ENCODE peak calls at places on chromosomes 11 and 22, in six cellular contexts. F, E, J, H, M and K are unnamed samples. For H3K4me1, the result is how much of the 10 kb centered on the place peaks cover.

GRCh38 chr11:122656631-122657101 is 1.1 kb downstream of the UBASH3B start:
- DNase-seq in F (peak), E (peak), J (peak), H (peak), M (peak), K (peak)

GRCh38 chr11:1778141-1778911 is 14.6 kb upstream of the CTSD start:
- DNase-seq in F (no peak), E (no peak), J (peak), H (no peak), M (no peak), K (no peak)

GRCh38 chr11:7759010-7759409 is 37.7 kb downstream of the OR5P2 start:
- DNase-seq in F (no peak), E (no peak), J (no peak), H (no peak), M (no peak), K (no peak)

GRCh38 chr11:99534812-99535211 is 514.1 kb downstream of the CNTN5 start:
- DNase-seq in F (no peak), E (no peak), J (no peak), H (peak), M (no peak), K (no peak)

GRCh38 chr22:27747396-27748256 is 53.9 kb downstream of the MN1 start:
- DNase-seq in F (no peak), E (no peak), J (no peak), H (no peak), M (no peak), K (no peak)

GRCh38 chr11:45805305-45806071 is 539 bp downstream of the SLC35C1 start:
- DNase-seq in F (peak), E (peak), J (peak), H (peak), M (no peak), K (peak)

GRCh38 chr11:44402466-44403075 is 92.6 kb upstream of the ALX4 start:
- DNase-seq in F (no peak), E (no peak), J (no peak), H (no peak), M (no peak), K (no peak)

GRCh38 chr11:35826949-35827348 is 116.9 kb upstream of the LDLRAD3 start:
- DNase-seq in F (no peak), E (no peak), J (no peak), H (no peak), M (no peak), K (no peak)

GRCh38 chr11:119795231-119795630 is 66.2 kb upstream of the NECTIN1 start:
- DNase-seq in F (no peak), E (no peak), J (no peak), H (peak), M (no peak), K (no peak)

GRCh38 chr11:78310500-78310909 is 107.1 kb downstream of the GAB2 start:
- DNase-seq in F (no peak), E (peak), J (no peak), H (peak), M (no peak), K (peak)

GRCh38 chr11:126345759-126346585 is 9.5 kb upstream of the ST3GAL4 start:
- DNase-seq in F (no peak), E (peak), J (no peak), H (peak), M (no peak), K (peak)

GRCh38 chr11:106763516-106763915 is 254.8 kb downstream of the GUCY1A2 start:
- DNase-seq in F (no peak), E (no peak), J (no peak), H (no peak), M (no peak), K (no peak)

GRCh38 chr11:33040127-33040861 is 922 bp downstream of the TCP11L1 start:
- DNase-seq in F (no peak), E (no peak), J (no peak), H (peak), M (no peak), K (no peak)

GRCh38 chr22:50009251-50009650 is 3.3 kb downstream of the IL17REL start:
- DNase-seq in F (no peak), E (no peak), J (peak), H (no peak), M (no peak), K (no peak)

GRCh38 chr11:15967966-15968365 is 388.4 kb downstream of the SOX6 start:
- DNase-seq in F (no peak), E (no peak), J (no peak), H (peak), M (no peak), K (no peak)

GRCh38 chr11:5922749-5923426 is 19.2 kb upstream of the OR56A3 start:
- DNase-seq in F (no peak), E (no peak), J (no peak), H (no peak), M (no peak), K (no peak)

GRCh38 chr11:27266125-27266524 is 96.9 kb downstream of the CCDC34 start:
- DNase-seq in F (no peak), E (no peak), J (no peak), H (no peak), M (no peak), K (no peak)

GRCh38 chr11:107583629-107584195 is 7.2 kb upstream of the ELMOD1 start:
- DNase-seq in F (no peak), E (no peak), J (no peak), H (peak), M (no peak), K (no peak)

GRCh38 chr11:84384637-84385227 is 1098.6 kb upstream of the CCDC90B start:
- DNase-seq in F (peak), E (no peak), J (no peak), H (peak), M (peak), K (peak)

GRCh38 chr11:15613231-15613630 is 498.5 kb downstream of the INSC start:
- DNase-seq in F (no peak), E (no peak), J (no peak), H (peak), M (no peak), K (no peak)

GRCh38 chr11:120521176-120521575 is 9.6 kb downstream of the GRIK4 start:
- DNase-seq in F (no peak), E (no peak), J (peak), H (no peak), M (no peak), K (no peak)

GRCh38 chr11:44255406-44256071 is 54.4 kb downstream of the ALX4 start:
- DNase-seq in F (no peak), E (no peak), J (no peak), H (no peak), M (no peak), K (no peak)

GRCh38 chr11:11973361-11973800 is 35.0 kb downstream of the DKK3 start:
- DNase-seq in F (no peak), E (no peak), J (no peak), H (peak), M (no peak), K (peak)

DNA sequence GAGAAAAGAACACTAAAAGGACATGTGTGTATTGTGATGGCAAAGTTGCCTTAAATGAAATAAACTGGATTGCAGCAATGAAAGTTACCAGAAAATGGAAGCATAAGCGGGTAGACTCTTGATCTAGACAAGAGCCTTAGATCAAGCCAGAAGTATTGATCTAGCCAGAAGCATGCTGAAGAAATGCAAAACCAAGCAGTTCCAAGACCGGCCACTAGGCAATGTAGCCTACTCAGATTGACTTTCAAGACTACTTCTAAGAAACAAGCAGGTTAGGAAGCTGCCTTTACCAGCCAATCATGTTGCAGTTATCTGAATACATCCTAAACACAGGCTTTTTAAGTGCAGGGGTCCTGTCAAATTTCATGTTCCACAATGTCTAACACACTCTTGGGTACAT is 54.6 kb downstream of the KCNA4 start:
- DNase-seq in F (peak), E (no peak), J (no peak), H (no peak), M (no peak), K (no peak)
- TF ChIP-seq CTCF in F (peak), E (no peak), J (peak), H (no peak), M (no peak), K (no peak)

DNA sequence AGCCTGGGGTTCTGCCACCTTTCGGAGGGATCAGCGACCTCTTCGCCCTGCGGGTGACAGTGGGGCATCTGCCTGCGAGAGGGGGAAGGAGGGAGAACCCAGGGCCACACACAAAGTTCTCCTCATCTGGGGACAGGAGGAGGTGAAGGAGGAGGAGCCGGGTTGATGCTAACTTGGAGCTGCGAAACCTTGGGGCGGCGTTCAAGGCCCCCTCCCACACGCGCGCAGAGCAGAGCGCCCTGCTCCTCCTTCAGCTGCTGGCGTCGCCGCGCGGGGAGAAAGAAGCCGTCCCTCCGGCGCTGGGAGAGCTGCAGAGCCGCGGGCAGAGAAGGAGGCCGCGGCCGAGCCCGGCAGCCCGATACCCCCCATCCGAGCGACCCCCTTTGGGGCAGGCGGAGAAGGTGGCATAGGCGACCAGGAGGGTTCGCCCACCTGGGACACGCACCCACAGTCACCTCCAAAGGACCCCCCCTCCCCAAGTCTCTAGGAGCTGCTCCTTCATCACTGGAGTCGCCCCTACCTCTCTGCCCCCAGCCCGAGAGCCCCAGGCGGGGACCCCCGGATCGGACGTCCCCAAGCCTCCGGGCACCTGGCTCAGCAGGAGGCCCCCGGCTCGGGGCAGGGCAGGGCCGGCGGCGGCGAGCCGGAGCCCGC is at the start of gene RASD2:
- DNase-seq in F (peak), E (no peak), J (no peak), H (peak), M (no peak), K (peak)
- H3K4me3 ChIP-seq in F (peak), E (peak), J (peak), H (peak), M (peak), K (peak)

DNA sequence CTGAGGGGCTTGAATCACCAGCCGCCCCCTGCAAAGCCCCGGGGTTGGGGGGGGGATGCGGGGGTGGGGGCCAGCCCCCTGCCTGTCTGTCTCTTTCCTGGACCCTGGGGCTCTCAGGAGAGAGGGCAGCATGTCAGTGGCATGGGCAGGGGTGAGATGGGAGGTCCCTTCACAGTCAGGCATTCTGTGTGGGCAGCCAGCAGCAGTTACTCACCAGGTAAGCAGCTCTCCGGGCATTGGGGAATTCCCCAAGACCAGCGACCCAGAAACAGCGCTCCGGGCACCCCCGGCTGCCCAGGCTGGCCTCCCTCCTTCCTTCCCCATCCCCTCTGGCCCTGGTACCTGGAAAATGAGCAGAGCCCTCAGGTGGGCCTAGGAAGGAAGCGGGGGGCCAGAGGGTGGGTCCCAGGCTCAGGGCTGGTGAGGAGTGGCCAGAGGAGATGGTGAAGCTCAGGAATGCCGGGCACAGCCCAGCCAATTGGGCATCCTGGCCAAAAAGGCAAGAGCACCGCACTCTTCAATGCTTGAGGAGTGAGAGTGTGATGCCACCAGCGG is 4.2 kb upstream of the LIF start:
- DNase-seq in F (no peak), E (no peak), J (no peak), H (peak), M (no peak), K (no peak)
- H3K4me1 ChIP-seq in F (under half), E (under half), J (under half), H (half or more), M (under half), K (under half)

GRCh38 chr11:130462931-130463330 is 14.5 kb downstream of the ADAMTS15 start:
- DNase-seq in F (no peak), E (no peak), J (no peak), H (no peak), M (no peak), K (no peak)
- TF ChIP-seq CTCF in F (no peak), E (no peak), J (no peak), H (no peak), M (no peak), K (no peak)